ENCODE peak calls at places on chromosomes 13 and 19, in nine cellular contexts. H is fibroblast of the aortic adventitia; D is thoracic aorta; U is Calu3; W is CD4-positive, alpha-beta T cell; S is heart left ventricle; V is IMR-90; J is lower lobe of right lung; B is tibial artery. N is an unnamed sample.

GRCh38 chr19:14159059-14159458 is 22.7 kb upstream of the ASF1B start:
- DNase-seq in H (no peak), D (no peak), U (no peak), W (no peak), S (no peak), V (no peak), J (no peak), B (no peak), N (no peak)

GRCh38 chr19:51029718-51030117 is 3.3 kb upstream of the KLK11 start:
- DNase-seq in H (no peak), D (no peak), U (no peak), W (no peak), S (no peak), V (no peak), J (no peak), B (no peak), N (peak; percentile 8)

GRCh38 chr13:23570099-23570926 is at the start of gene TNFRSF19:
- DNase-seq in H (peak; percentile 75), D (no peak), U (no peak), W (no peak), S (no peak), V (peak; percentile 91), J (no peak), B (no peak), N (no peak)

GRCh38 chr19:1749373-1750342 is 3.6 kb upstream of the ONECUT3 start:
- DNase-seq in H (no peak), D (no peak), U (no peak), W (no peak), S (no peak), V (no peak), J (no peak), B (no peak), N (no peak)

GRCh38 chr19:11361037-11361770 is 6.0 kb downstream of the PLPPR2 start:
- DNase-seq in H (no peak), D (no peak), U (no peak), W (no peak), S (peak; percentile 75), V (no peak), J (peak; percentile 84), B (no peak), N (no peak)

GRCh38 chr13:57813641-57814040 is 182.1 kb downstream of the PCDH17 start:
- DNase-seq in H (no peak), D (no peak), U (no peak), W (no peak), S (no peak), V (no peak), J (no peak), B (no peak), N (no peak)

GRCh38 chr13:106533940-106534843 is 1.3 kb downstream of the EFNB2 start:
- DNase-seq in H (peak; percentile 58), D (no peak), U (peak; percentile 17), W (peak; percentile 4), S (peak; percentile 69), V (peak; percentile 63), J (peak; percentile 75), B (peak; percentile 40), N (no peak)

GRCh38 chr19:9966024-9966423 is 29.7 kb upstream of the OLFM2 start:
- DNase-seq in H (no peak), D (no peak), U (no peak), W (no peak), S (no peak), V (no peak), J (no peak), B (no peak), N (no peak)

GRCh38 chr19:18612772-18613588 is at the start of gene TMEM59L:
- DNase-seq in H (no peak), D (no peak), U (no peak), W (peak; percentile 42), S (no peak), V (no peak), J (no peak), B (no peak), N (no peak)

GRCh38 chr13:112069727-112070300 is 2.9 kb downstream of the SOX1 start:
- DNase-seq in H (no peak), D (no peak), U (no peak), W (no peak), S (no peak), V (no peak), J (no peak), B (no peak), N (no peak)

GRCh38 chr19:518292-519231 is 11.3 kb downstream of the TPGS1 start:
- DNase-seq in H (peak; percentile 36), D (no peak), U (no peak), W (peak; percentile 63), S (no peak), V (peak; percentile 63), J (no peak), B (no peak), N (peak; percentile 44)

GRCh38 chr13:110254151-110254679 is 52.7 kb downstream of the COL4A1 start:
- DNase-seq in H (no peak), D (no peak), U (no peak), W (no peak), S (no peak), V (peak; percentile 46), J (no peak), B (no peak), N (no peak)

GRCh38 chr13:82627183-82627582 is 1255.1 kb downstream of the SLITRK1 start:
- DNase-seq in H (peak; percentile 43), D (no peak), U (no peak), W (no peak), S (no peak), V (peak; percentile 91), J (no peak), B (no peak), N (no peak)

GRCh38 chr13:51801631-51802099 is 2.3 kb downstream of the DHRS12 start:
- DNase-seq in H (no peak), D (peak; percentile 32), U (peak; percentile 50), W (no peak), S (peak; percentile 83), V (no peak), J (peak; percentile 90), B (peak; percentile 88), N (no peak)
- TF ChIP-seq CTCF in H (no peak), D (no peak), U (no peak), W (no peak), S (no peak), V (no peak), J (no peak), B (peak; percentile 31), N (no peak)

GRCh38 chr13:49248433-49249002 is 793 bp downstream of the CDADC1 start:
- DNase-seq in H (peak; percentile 54), D (no peak), U (peak; percentile 6), W (no peak), S (no peak), V (peak; percentile 29), J (peak; percentile 47), B (peak; percentile 27), N (no peak)

GRCh38 chr13:49253310-49253709 is 5.6 kb downstream of the CDADC1 start:
- DNase-seq in H (no peak), D (no peak), U (no peak), W (no peak), S (no peak), V (no peak), J (no peak), B (no peak), N (no peak)

GRCh38 chr13:49246850-49247721 is 639 bp upstream of the CDADC1 start:
- DNase-seq in H (no peak), D (no peak), U (no peak), W (no peak), S (no peak), V (no peak), J (no peak), B (no peak), N (peak; percentile 80)

GRCh38 chr13:49247722-49248432 is at the start of gene CDADC1:
- DNase-seq in H (peak; percentile 94), D (peak; percentile 95), U (peak; percentile 93), W (peak; percentile 74), S (peak; percentile 98), V (peak; percentile 95), J (peak; percentile 99), B (peak; percentile 97), N (peak; percentile 97)
- TF ChIP-seq CTCF in H (no peak), D (no peak), U (no peak), W (no peak), S (no peak), V (peak; percentile 7), J (no peak), B (no peak), N (no peak)

GRCh38 chr19:52369463-52370340 is at the start of gene ZNF880:
- DNase-seq in H (peak; percentile 90), D (peak; percentile 82), U (no peak), W (peak; percentile 93), S (peak; percentile 96), V (peak; percentile 89), J (peak; percentile 94), B (peak; percentile 93), N (peak; percentile 87)
- TF ChIP-seq CTCF in H (no peak), D (peak; percentile 25), U (no peak), W (no peak), S (no peak), V (no peak), J (no peak), B (no peak), N (no peak)

GRCh38 chr19:13102416-13102665 is 317 bp downstream of the LYL1 start:
- DNase-seq in H (no peak), D (no peak), U (no peak), W (no peak), S (no peak), V (no peak), J (no peak), B (no peak), N (no peak)

GRCh38 chr19:13103585-13103923 is 896 bp upstream of the LYL1 start:
- DNase-seq in H (no peak), D (no peak), U (no peak), W (no peak), S (no peak), V (no peak), J (peak; percentile 39), B (no peak), N (no peak)

GRCh38 chr19:13103961-13104847 is 1.5 kb upstream of the LYL1 start:
- DNase-seq in H (no peak), D (no peak), U (no peak), W (peak; percentile 59), S (peak; percentile 88), V (no peak), J (peak; percentile 79), B (peak; percentile 64), N (peak; percentile 70)

GRCh38 chr19:13102666-13103584 is at the start of gene LYL1:
- DNase-seq in H (peak; percentile 59), D (no peak), U (peak; percentile 24), W (no peak), S (peak; percentile 95), V (no peak), J (peak; percentile 89), B (peak; percentile 77), N (peak; percentile 92)

DNA sequence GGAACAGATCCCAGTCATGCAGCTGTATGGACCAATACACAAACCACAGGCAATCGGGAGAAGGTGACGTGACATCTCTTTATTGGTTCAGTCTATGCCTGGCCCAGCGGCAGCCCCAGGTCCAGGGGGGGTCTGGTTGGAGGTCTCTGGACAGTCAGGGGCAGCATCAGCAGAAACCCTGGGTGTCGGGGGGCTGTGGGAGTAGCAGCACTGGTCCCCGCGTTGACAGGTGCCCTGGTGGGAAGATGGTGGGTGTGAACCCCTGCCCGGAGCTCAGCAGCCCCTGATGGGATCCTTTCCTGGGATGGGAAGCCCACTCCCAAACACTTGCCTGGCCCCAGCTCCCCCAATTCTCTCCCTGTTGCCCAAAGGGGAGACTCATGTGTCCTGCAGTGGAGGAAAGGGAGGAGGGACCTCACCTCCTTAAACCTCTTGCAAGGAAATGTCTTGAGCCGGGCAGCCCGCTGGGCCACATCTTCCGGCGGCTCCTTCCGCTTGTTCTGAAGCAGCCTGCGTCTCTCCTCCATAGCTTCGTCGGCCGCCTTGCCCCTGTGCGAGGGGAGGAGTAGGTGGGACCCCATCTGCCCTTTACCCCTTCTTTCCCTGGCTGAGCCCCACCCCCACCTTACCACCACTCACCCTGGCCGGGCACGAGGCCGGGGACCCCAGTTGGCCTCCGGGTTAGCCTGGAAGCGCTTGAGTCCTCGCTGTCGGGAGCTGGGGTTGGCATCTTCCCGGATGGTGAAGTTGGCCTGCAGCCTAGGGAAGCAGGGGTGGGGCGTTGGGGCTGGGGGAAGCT is 2.4 kb upstream of the LYL1 start:
- DNase-seq in H (no peak), D (no peak), U (no peak), W (peak; percentile 30), S (no peak), V (no peak), J (peak; percentile 51), B (no peak), N (no peak)
- TF ChIP-seq CTCF in H (no peak), D (no peak), U (no peak), W (peak; percentile 16), S (no peak), V (no peak), J (peak; percentile 14), B (no peak), N (peak; percentile 73)